ENCODE peak calls at places on chromosomes 6 and 20, in four cellular contexts. G is Karpas-422, J is HCT116, E is PC-3. A is an unnamed sample.

GRCh38 chr20:17228624-17229061 is 1.8 kb downstream of the PCSK2 start:
- DNase-seq in J (no peak), E (no peak), G (no peak), A (no peak)

GRCh38 chr20:5652626-5653573 is 97.3 kb upstream of the SHLD1 start:
- DNase-seq in E (peak; percentile 97), G (no peak), J (no peak), A (peak; percentile 91)

GRCh38 chr6:88616380-88616779 is 347.0 kb downstream of the RNGTT start:
- DNase-seq in G (peak; percentile 68), E (no peak), J (no peak), A (no peak)

GRCh38 chr20:62206388-62206775 is 13.7 kb downstream of the HRH3 start:
- DNase-seq in E (no peak), J (no peak), G (no peak), A (no peak)

GRCh38 chr6:82145926-82146452 is 101.6 kb downstream of the IBTK start:
- DNase-seq in E (no peak), J (no peak), G (no peak), A (no peak)

GRCh38 chr6:51913265-51913664 is 174.1 kb downstream of the PKHD1 start:
- DNase-seq in J (no peak), E (no peak), G (no peak), A (no peak)

GRCh38 chr6:13471184-13471583 is 16.2 kb downstream of the GFOD1 start:
- DNase-seq in E (no peak), J (no peak), G (no peak), A (no peak)

GRCh38 chr20:61768926-61769832 is 296.5 kb downstream of the TAF4 start:
- DNase-seq in E (no peak), J (no peak), G (no peak), A (no peak)

GRCh38 chr20:32457476-32457986 is 99.4 kb downstream of the ASXL1 start:
- DNase-seq in E (peak; percentile 68), J (no peak), G (no peak), A (peak; percentile 87)

GRCh38 chr6:107064579-107065065 is 36.6 kb downstream of the MTRES1 start:
- DNase-seq in J (no peak), G (no peak), E (peak; percentile 32), A (peak; percentile 49)

GRCh38 chr6:372336-372911 is 19.1 kb upstream of the IRF4 start:
- DNase-seq in J (no peak), G (no peak), E (no peak), A (no peak)

GRCh38 chr6:6277418-6277817 is 43.0 kb downstream of the F13A1 start:
- DNase-seq in J (no peak), G (no peak), E (peak; percentile 17), A (peak; percentile 84)

GRCh38 chr6:155171109-155171746 is 92.6 kb upstream of the CLDN20 start:
- DNase-seq in J (peak; percentile 97), G (no peak), E (peak; percentile 94), A (peak; percentile 99)

GRCh38 chr6:157845493-157846259 is 22.6 kb downstream of the SNX9 start:
- DNase-seq in G (no peak), J (no peak), E (peak; percentile 31), A (peak; percentile 32)

GRCh38 chr6:70371454-70372105 is 41.7 kb upstream of the FAM135A start:
- DNase-seq in E (peak; percentile 92), G (peak; percentile 86), J (peak; percentile 67), A (peak; percentile 93)

GRCh38 chr6:26607434-26608230 is 10.9 kb downstream of the ABT1 start:
- DNase-seq in J (peak; percentile 48), E (peak; percentile 78), G (peak; percentile 87), A (peak; percentile 84)

GRCh38 chr6:164612731-164613130 is 696.7 kb downstream of the C6orf118 start:
- DNase-seq in G (no peak), E (peak; percentile 2), J (no peak), A (no peak)

GRCh38 chr20:11734431-11734830 is 183.3 kb upstream of the BTBD3 start:
- DNase-seq in E (no peak), J (no peak), G (no peak), A (no peak)

GRCh38 chr6:33081098-33081824 is 5.5 kb downstream of the HLA-DPB1 start:
- DNase-seq in E (no peak), J (no peak), G (no peak), A (peak; percentile 25)

GRCh38 chr6:134888316-134888715 is 61.6 kb downstream of the ALDH8A1 start:
- DNase-seq in J (no peak), E (no peak), G (no peak), A (no peak)

GRCh38 chr6:112180095-112180820 is 74.1 kb downstream of the LAMA4 start:
- DNase-seq in E (peak; percentile 75), J (peak; percentile 74), G (peak; percentile 86), A (peak; percentile 84)

GRCh38 chr20:31430568-31431095 is 9.8 kb upstream of the DEFB123 start:
- DNase-seq in G (no peak), J (no peak), E (no peak), A (no peak)

GRCh38 chr6:156949376-156949775 is 172.2 kb downstream of the ARID1B start:
- DNase-seq in G (no peak), E (peak; percentile 78), J (peak; percentile 43), A (peak; percentile 78)

GRCh38 chr6:49662877-49663231 is 26.2 kb upstream of the RHAG start:
- DNase-seq in E (peak; percentile 8), J (no peak), G (no peak), A (no peak)

GRCh38 chr20:2602046-2602735 is 50.2 kb upstream of the NOP56 start:
- DNase-seq in G (no peak), E (peak; percentile 52), J (no peak), A (no peak)

GRCh38 chr6:136683209-136683941 is 108.9 kb downstream of the MAP3K5 start:
- DNase-seq in J (no peak), E (no peak), G (no peak), A (no peak)

GRCh38 chr6:52362443-52363221 is 681 bp downstream of the PAQR8 start:
- DNase-seq in J (no peak), G (peak; percentile 67), E (no peak), A (peak; percentile 57)

GRCh38 chr6:160393966-160394653 is 45.9 kb downstream of the SLC22A3 start:
- DNase-seq in E (no peak), J (no peak), G (no peak), A (no peak)

GRCh38 chr6:143896096-143896880 is 32.0 kb downstream of the ZC2HC1B start:
- DNase-seq in E (peak; percentile 17), G (no peak), J (no peak), A (peak; percentile 14)

GRCh38 chr6:84774174-84775158 is 10.1 kb upstream of the TBX18 start:
- DNase-seq in G (no peak), J (no peak), E (no peak), A (peak; percentile 85)

GRCh38 chr20:49345538-49345937 is 67.7 kb upstream of the ZNFX1 start:
- DNase-seq in G (no peak), J (no peak), E (peak; percentile 95), A (peak; percentile 93)

GRCh38 chr20:49349078-49349477 is 71.2 kb upstream of the ZNFX1 start:
- DNase-seq in G (no peak), J (no peak), E (no peak), A (no peak)

GRCh38 chr20:49346682-49347081 is 68.8 kb upstream of the ZNFX1 start:
- DNase-seq in J (no peak), E (peak; percentile 24), G (no peak), A (peak; percentile 18)

GRCh38 chr20:49348563-49348962 is 70.7 kb upstream of the ZNFX1 start:
- DNase-seq in G (no peak), J (no peak), E (no peak), A (no peak)

DNA sequence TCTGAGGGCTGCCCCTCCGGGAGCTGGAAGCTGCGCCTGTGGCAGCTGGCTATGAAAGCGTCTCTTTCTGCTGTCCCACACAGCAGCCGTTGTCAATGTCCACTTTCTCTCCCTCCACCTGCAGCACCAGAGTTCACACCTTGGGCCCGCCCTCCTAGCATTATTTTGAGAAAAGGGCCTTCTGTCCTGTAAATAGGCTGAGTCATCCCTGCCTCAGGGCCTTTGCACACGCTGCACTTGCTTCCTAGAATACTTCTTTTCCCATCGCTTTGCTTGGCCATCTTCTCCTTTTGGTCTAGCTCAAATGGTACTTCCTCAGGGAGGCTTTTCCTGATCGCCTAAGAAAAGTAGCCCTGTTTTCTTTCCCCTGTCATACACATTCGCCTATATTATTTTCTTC is 69.3 kb upstream of the ZNFX1 start:
- DNase-seq in E (peak; percentile 25), J (no peak), G (no peak), A (no peak)
- H3K9ac ChIP-seq in E (no peak overlapping the region), J (no peak overlapping the region), G (no peak overlapping the region), A (no peak overlapping the region)

GRCh38 chr6:44500074-44500473 is 112.6 kb downstream of the CDC5L start:
- DNase-seq in E (no peak), G (no peak), J (no peak), A (no peak)

GRCh38 chr6:44507014-44507413 is 119.5 kb downstream of the CDC5L start:
- DNase-seq in J (no peak), G (no peak), E (no peak), A (no peak)

GRCh38 chr6:44504321-44504761 is 116.8 kb downstream of the CDC5L start:
- DNase-seq in J (no peak), E (no peak), G (no peak), A (no peak)

GRCh38 chr6:44505751-44506150 is 118.2 kb downstream of the CDC5L start:
- DNase-seq in G (no peak), J (no peak), E (no peak), A (no peak)

DNA sequence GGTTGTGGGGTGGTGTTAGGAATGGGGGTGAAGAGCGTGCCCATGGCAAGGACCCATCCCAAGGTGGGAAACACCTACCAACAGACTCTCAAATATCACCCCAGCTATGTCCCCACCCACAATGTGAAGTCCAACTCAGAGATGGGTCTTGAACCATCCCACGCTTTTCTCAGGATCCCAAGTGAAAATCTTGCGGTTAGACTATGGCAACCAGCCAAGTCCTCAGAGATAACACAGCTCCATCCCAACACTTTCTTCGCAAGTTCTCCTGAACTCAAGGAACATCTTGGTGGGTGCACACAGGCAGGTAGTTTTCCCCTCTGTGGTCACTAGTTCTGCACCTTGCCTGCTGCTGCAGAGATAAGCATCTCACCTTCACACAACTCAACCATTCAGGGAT is 116.0 kb downstream of the CDC5L start:
- DNase-seq in G (no peak), E (no peak), J (no peak), A (no peak)
- H3K9me2 ChIP-seq in G (no peaks in the 10 kb centered on the region), E (peaks cover 4% of the 10 kb centered on the region), J (no peaks in the 10 kb centered on the region), A (no peaks in the 10 kb centered on the region)

DNA sequence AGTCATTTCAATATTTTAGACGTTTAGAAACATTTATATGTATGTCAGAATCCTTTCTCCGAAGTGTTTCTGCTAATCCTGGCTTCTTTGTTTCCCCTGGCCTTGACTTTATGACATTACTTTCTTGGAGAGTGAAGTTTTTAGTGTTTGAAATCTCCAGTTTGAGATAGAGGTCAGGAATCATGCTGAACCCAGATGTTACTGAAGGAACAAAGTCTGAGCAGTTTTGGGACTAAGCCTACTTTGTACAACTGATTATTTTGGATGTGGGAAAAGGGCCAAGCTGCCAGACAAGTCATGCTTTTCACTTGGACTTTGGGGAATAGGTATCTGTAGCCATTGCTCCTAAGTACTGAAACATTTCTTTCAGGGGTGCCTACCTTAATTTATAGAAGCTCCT is 2.3 kb downstream of the RNF144B start:
- DNase-seq in J (no peak), E (peak; percentile 16), G (no peak), A (peak; percentile 67)
- H3K9ac ChIP-seq in J (no peak overlapping the region), E (peak overlapping the region; percentile 62), G (peak overlapping the region; percentile 85), A (peak overlapping the region; percentile 54)

DNA sequence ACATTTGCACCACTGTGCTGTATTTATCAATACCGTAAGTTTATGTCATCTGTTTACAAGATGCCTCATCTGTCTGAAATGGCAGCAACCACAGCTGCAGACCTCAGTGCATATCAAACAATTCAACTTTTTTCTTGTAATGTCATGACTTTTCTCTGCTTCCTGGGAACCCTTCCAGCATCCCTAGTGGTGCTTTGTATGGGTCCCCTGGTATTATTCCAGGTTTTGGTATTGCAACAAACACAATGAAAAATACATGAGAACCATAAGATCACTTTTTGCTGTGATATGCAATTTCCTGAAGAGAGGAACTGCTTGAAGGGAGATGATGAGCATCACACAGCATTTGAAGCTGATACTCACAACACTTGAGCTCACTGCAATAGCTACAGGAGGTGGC is 12.0 kb upstream of the TXNDC5 start:
- DNase-seq in E (peak; percentile 32), G (no peak), J (no peak), A (peak; percentile 40)
- H3K9me2 ChIP-seq in E (no peaks in the 10 kb centered on the region), G (no peaks in the 10 kb centered on the region), J (no peaks in the 10 kb centered on the region), A (no peaks in the 10 kb centered on the region)

A was measured in GM23248.